ENCODE peak calls at places on chromosomes 2 and 18, in six cellular contexts. Z is upper lobe of right lung; K is IMR-90; J is CD4-positive, CD25-positive, alpha-beta regulatory T cell; W is lung; A is heart left ventricle. V is an unnamed sample.

GRCh38 chr2:148603562-148603920 is 41.0 kb upstream of the EPC2 start:
- DNase-seq in K (no peak), W (no peak), J (no peak), Z (no peak), A (no peak), V (no peak)

GRCh38 chr18:5195656-5196055 is 1.4 kb downstream of the AKAIN1 start:
- DNase-seq in Z (no peak), A (no peak), J (no peak), W (no peak), K (no peak), V (no peak)

GRCh38 chr2:129857200-129857599 is 122.3 kb upstream of the RAB6C start:
- DNase-seq in Z (no peak), W (no peak), A (peak; percentile 49), J (no peak), K (no peak), V (no peak)

GRCh38 chr2:210445116-210445707 is 31.3 kb downstream of the LANCL1 start:
- DNase-seq in W (no peak), K (peak; percentile 27), J (no peak), Z (no peak), A (no peak), V (no peak)

GRCh38 chr2:191066281-191067233 is 52.6 kb upstream of the STAT1 start:
- DNase-seq in W (no peak), K (no peak), J (no peak), Z (no peak), A (no peak), V (no peak)

GRCh38 chr2:10864888-10865551 is 46.7 kb upstream of the KCNF1 start:
- DNase-seq in Z (no peak), W (no peak), J (no peak), A (no peak), K (no peak), V (no peak)

GRCh38 chr2:43311276-43311675 is 84.9 kb upstream of the ZFP36L2 start:
- DNase-seq in K (peak; percentile 81), W (no peak), Z (no peak), A (no peak), J (no peak), V (no peak)

GRCh38 chr2:189854152-189854551 is 69.9 kb downstream of the PMS1 start:
- DNase-seq in W (no peak), K (peak; percentile 45), Z (no peak), J (no peak), A (no peak), V (no peak)

GRCh38 chr2:176997792-176998169 is 214.8 kb upstream of the HNRNPA3 start:
- DNase-seq in W (no peak), K (no peak), J (no peak), Z (no peak), A (no peak), V (no peak)

GRCh38 chr2:3628800-3629199 is 29.2 kb upstream of the ALLC start:
- DNase-seq in Z (peak; percentile 56), A (no peak), W (no peak), J (no peak), K (no peak), V (no peak)

GRCh38 chr2:209834767-209835166 is 63.1 kb downstream of the UNC80 start:
- DNase-seq in J (no peak), W (no peak), Z (no peak), A (no peak), K (no peak), V (no peak)

GRCh38 chr2:12807907-12808810 is 91.4 kb downstream of the TRIB2 start:
- DNase-seq in A (peak; percentile 48), W (no peak), J (no peak), K (no peak), Z (no peak), V (no peak)

GRCh38 chr2:145807978-145808377 is 1288.1 kb upstream of the ZEB2 start:
- DNase-seq in J (no peak), Z (no peak), W (no peak), A (no peak), K (peak; percentile 17), V (no peak)

GRCh38 chr18:8329186-8329771 is 280.0 kb upstream of the RAB12 start:
- DNase-seq in J (no peak), A (no peak), Z (no peak), K (peak; percentile 86), W (no peak), V (peak; percentile 40)

GRCh38 chr2:122736279-122736678 is 980.8 kb downstream of the TSN start:
- DNase-seq in A (no peak), W (no peak), Z (no peak), K (no peak), J (no peak), V (no peak)

GRCh38 chr18:12397254-12397653 is 10.5 kb upstream of the PRELID3A start:
- DNase-seq in W (no peak), J (no peak), A (no peak), Z (peak; percentile 46), K (no peak), V (no peak)

GRCh38 chr18:8702668-8703067 is 2.7 kb upstream of the MTCL1 start:
- DNase-seq in K (no peak), J (no peak), A (no peak), Z (no peak), W (no peak), V (no peak)

GRCh38 chr2:238717084-238717483 is 130.8 kb upstream of the TWIST2 start:
- DNase-seq in Z (no peak), K (no peak), A (no peak), W (no peak), J (no peak), V (no peak)

GRCh38 chr2:233847248-233847898 is 7.0 kb downstream of the HJURP start:
- DNase-seq in W (peak; percentile 21), J (no peak), K (no peak), A (no peak), Z (peak; percentile 10), V (no peak)
- H3K4me1 ChIP-seq in W (no peaks in the 10 kb centered on the region), J (peaks cover 7% of the 10 kb centered on the region), K (peaks cover 5% of the 10 kb centered on the region), A (no peaks in the 10 kb centered on the region), Z (no peaks in the 10 kb centered on the region), V (no peaks in the 10 kb centered on the region)

GRCh38 chr2:48952071-48952604 is 196.6 kb upstream of the LHCGR start:
- DNase-seq in W (no peak), J (no peak), K (no peak), A (no peak), Z (no peak), V (no peak)
- H3K27me3 ChIP-seq in W (no peaks in the 10 kb centered on the region), J (no peaks in the 10 kb centered on the region), K (no peaks in the 10 kb centered on the region), A (no peaks in the 10 kb centered on the region), Z (no peaks in the 10 kb centered on the region), V (no peaks in the 10 kb centered on the region)

GRCh38 chr2:26459991-26460612 is 17.8 kb downstream of the OTOF start:
- DNase-seq in J (no peak), A (no peak), W (no peak), K (no peak), Z (no peak), V (no peak)
- H3K4me1 ChIP-seq in J (no peaks in the 10 kb centered on the region), A (no peaks in the 10 kb centered on the region), W (peaks cover 10% of the 10 kb centered on the region), K (no peaks in the 10 kb centered on the region), Z (peaks cover 12% of the 10 kb centered on the region), V (peaks cover 9% of the 10 kb centered on the region)

GRCh38 chr2:154490540-154490939 is 208.0 kb upstream of the KCNJ3 start:
- DNase-seq in A (no peak), Z (no peak), K (no peak), W (no peak), J (no peak), V (no peak)
- H3K27me3 ChIP-seq in A (no peaks in the 10 kb centered on the region), Z (no peaks in the 10 kb centered on the region), K (no peaks in the 10 kb centered on the region), W (no peaks in the 10 kb centered on the region), J (no peaks in the 10 kb centered on the region), V (no peaks in the 10 kb centered on the region)

GRCh38 chr2:201261911-201262310 is 1.6 kb downstream of the CASP8 start:
- DNase-seq in W (no peak), J (no peak), K (no peak), A (no peak), Z (no peak), V (no peak)

GRCh38 chr2:201260302-201260800 is at the start of gene CASP8:
- DNase-seq in J (peak; percentile 63), K (peak; percentile 53), Z (no peak), W (peak; percentile 61), A (peak; percentile 40), V (no peak)

GRCh38 chr2:201262718-201263117 is 2.4 kb downstream of the CASP8 start:
- DNase-seq in K (no peak), A (no peak), J (no peak), W (no peak), Z (no peak), V (no peak)

GRCh38 chr2:201259216-201259615 is 1.1 kb upstream of the CASP8 start:
- DNase-seq in Z (no peak), W (no peak), K (no peak), A (no peak), J (no peak), V (no peak)

DNA sequence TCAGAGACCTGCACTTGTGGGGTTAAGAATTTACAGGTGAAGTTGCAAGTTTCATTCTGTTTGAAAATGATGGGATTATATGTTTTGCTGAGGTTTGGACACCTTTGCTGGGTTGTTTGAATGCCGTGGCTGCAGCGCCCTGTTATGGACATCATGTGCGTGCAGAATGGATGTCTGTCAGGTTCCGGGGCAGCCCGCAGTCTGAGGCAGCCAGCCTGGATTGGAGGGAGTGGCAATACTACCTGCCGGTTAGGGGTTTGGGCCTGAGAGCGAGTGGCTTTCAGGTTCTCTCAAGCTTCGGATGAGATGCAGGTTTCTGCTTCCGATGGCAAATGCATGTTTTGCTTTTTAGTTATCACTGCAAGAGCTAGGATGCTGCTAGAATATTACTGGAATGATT is 1.1 kb downstream of the CASP8 start:
- DNase-seq in Z (no peak), A (no peak), J (peak; percentile 46), K (no peak), W (peak; percentile 28), V (no peak)
- H3K4me1 ChIP-seq in Z (peaks cover 36% of the 10 kb centered on the region), A (no peaks in the 10 kb centered on the region), J (peaks cover 85% of the 10 kb centered on the region), K (peaks cover 9% of the 10 kb centered on the region), W (peaks cover 13% of the 10 kb centered on the region), V (peaks cover 7% of the 10 kb centered on the region)

GRCh38 chr2:114061566-114062098 is 171.7 kb downstream of the ACTR3 start:
- DNase-seq in A (no peak), Z (no peak), K (no peak), J (no peak), W (no peak), V (no peak)

GRCh38 chr2:114057638-114058037 is 167.7 kb downstream of the ACTR3 start:
- DNase-seq in W (no peak), A (no peak), K (no peak), J (no peak), Z (no peak), V (no peak)

GRCh38 chr2:114056294-114057143 is 166.6 kb downstream of the ACTR3 start:
- DNase-seq in J (no peak), A (no peak), W (no peak), K (no peak), Z (no peak), V (no peak)
- H3K27me3 ChIP-seq in J (peaks cover 17% of the 10 kb centered on the region), A (no peaks in the 10 kb centered on the region), W (no peaks in the 10 kb centered on the region), K (no peaks in the 10 kb centered on the region), Z (no peaks in the 10 kb centered on the region), V (no peaks in the 10 kb centered on the region)

GRCh38 chr2:70089220-70089945 is 2.1 kb downstream of the PCBP1 start:
- DNase-seq in Z (no peak), K (no peak), W (no peak), J (no peak), A (no peak), V (peak; percentile 69)

GRCh38 chr2:70086838-70087702 is at the start of gene PCBP1:
- DNase-seq in J (peak; percentile 92), Z (peak; percentile 98), A (peak; percentile 98), K (peak; percentile 95), W (peak; percentile 95), V (peak; percentile 94)

GRCh38 chr2:70086278-70086837 is 919 bp upstream of the PCBP1 start:
- DNase-seq in K (peak; percentile 82), J (peak; percentile 72), A (peak; percentile 85), W (peak; percentile 77), Z (peak; percentile 87), V (peak; percentile 52)

GRCh38 chr2:70088508-70089219 is 1.4 kb downstream of the PCBP1 start:
- DNase-seq in W (no peak), K (peak; percentile 6), Z (no peak), J (no peak), A (no peak), V (no peak)

GRCh38 chr2:70087703-70088507 is 628 bp downstream of the PCBP1 start:
- DNase-seq in W (peak; percentile 58), Z (peak; percentile 85), A (peak; percentile 61), J (peak; percentile 27), K (peak; percentile 58), V (peak; percentile 68)
- H3K4me1 ChIP-seq in W (peaks cover 5% of the 10 kb centered on the region), Z (peaks cover 36% of the 10 kb centered on the region), A (peaks cover 21% of the 10 kb centered on the region), J (peaks cover 78% of the 10 kb centered on the region), K (peaks cover 6% of the 10 kb centered on the region), V (peaks cover 30% of the 10 kb centered on the region)

V was measured in gastrocnemius medialis.